ENCODE peak calls at places on chromosomes 1 and 21, in ten cellular contexts. V, M, I, U, C, Y, L, R, W and F are unnamed samples.

GRCh38 chr21:37757631-37758376 is 158.5 kb downstream of the KCNJ6 start:
- DNase-seq in V (no peak), M (no peak), I (no peak), U (no peak), C (no peak), Y (no peak), L (no peak), R (peak; percentile 32), W (no peak), F (no peak)

GRCh38 chr1:214862421-214862820 is 220.1 kb upstream of the KCNK2 start:
- DNase-seq in V (no peak), M (no peak), I (no peak), U (no peak), C (no peak), Y (no peak), L (no peak), R (peak; percentile 82), W (no peak), F (no peak)

GRCh38 chr1:73327998-73328397 is 870.0 kb downstream of the LRRIQ3 start:
- DNase-seq in V (no peak), M (no peak), I (no peak), U (no peak), C (no peak), Y (no peak), L (no peak), R (no peak), W (no peak), F (no peak)

GRCh38 chr1:32872189-32872898 is 1.6 kb upstream of the FNDC5 start:
- DNase-seq in V (peak; percentile 21), M (peak; percentile 85), I (peak; percentile 83), U (peak; percentile 31), C (peak; percentile 76), Y (peak; percentile 40), L (peak; percentile 59), R (peak; percentile 52), W (peak; percentile 72), F (no peak)

GRCh38 chr1:152141971-152142584 is 16.9 kb downstream of the RPTN start:
- DNase-seq in V (no peak), M (no peak), I (no peak), U (peak; percentile 82), C (peak; percentile 18), Y (peak; percentile 62), L (peak; percentile 13), R (peak; percentile 86), W (peak; percentile 73), F (no peak)

GRCh38 chr1:18769140-18769539 is 90.3 kb downstream of the TAS1R2 start:
- DNase-seq in V (no peak), M (no peak), I (no peak), U (no peak), C (no peak), Y (no peak), L (no peak), R (no peak), W (no peak), F (no peak)

GRCh38 chr1:63891211-63891610 is 117.4 kb downstream of the ROR1 start:
- DNase-seq in V (no peak), M (no peak), I (no peak), U (no peak), C (no peak), Y (no peak), L (no peak), R (no peak), W (no peak), F (no peak)

GRCh38 chr1:29706936-29707335 is 470.6 kb downstream of the PTPRU start:
- DNase-seq in V (no peak), M (peak; percentile 81), I (peak; percentile 34), U (no peak), C (no peak), Y (peak; percentile 8), L (no peak), R (peak; percentile 77), W (peak; percentile 94), F (no peak)

GRCh38 chr21:46190491-46191131 is 6.4 kb upstream of the SPATC1L start:
- DNase-seq in V (no peak), M (no peak), I (no peak), U (no peak), C (peak; percentile 6), Y (no peak), L (no peak), R (no peak), W (no peak), F (no peak)

GRCh38 chr1:147913362-147913761 is 10.8 kb downstream of the GJA8 start:
- DNase-seq in V (no peak), M (no peak), I (no peak), U (no peak), C (no peak), Y (no peak), L (no peak), R (no peak), W (no peak), F (no peak)

GRCh38 chr1:27428316-27429028 is 36.0 kb downstream of the GPR3 start:
- DNase-seq in V (no peak), M (peak; percentile 84), I (peak; percentile 74), U (no peak), C (no peak), Y (no peak), L (peak; percentile 50), R (no peak), W (no peak), F (no peak)

GRCh38 chr21:31092867-31093266 is 54.6 kb upstream of the KRTAP19-8 start:
- DNase-seq in V (no peak), M (no peak), I (no peak), U (no peak), C (no peak), Y (no peak), L (no peak), R (no peak), W (no peak), F (no peak)

GRCh38 chr1:6743189-6744101 is 41.8 kb upstream of the CAMTA1 start:
- DNase-seq in V (peak; percentile 21), M (no peak), I (peak; percentile 65), U (peak; percentile 54), C (no peak), Y (no peak), L (peak; percentile 37), R (peak; percentile 92), W (no peak), F (peak; percentile 66)

GRCh38 chr1:54768093-54768492 is 3.8 kb upstream of the PARS2 start:
- DNase-seq in V (no peak), M (no peak), I (no peak), U (peak; percentile 3), C (no peak), Y (no peak), L (no peak), R (peak; percentile 18), W (peak; percentile 55), F (no peak)

GRCh38 chr1:22053018-22053860 is 730 bp downstream of the CDC42 start:
- DNase-seq in V (peak; percentile 54), M (peak; percentile 83), I (peak; percentile 83), U (peak; percentile 45), C (peak; percentile 47), Y (peak; percentile 44), L (peak; percentile 74), R (peak; percentile 88), W (peak; percentile 62), F (no peak)

GRCh38 chr1:59396387-59396786 is 99.5 kb downstream of the FGGY start:
- DNase-seq in V (no peak), M (no peak), I (no peak), U (no peak), C (no peak), Y (no peak), L (no peak), R (no peak), W (no peak), F (no peak)
- H3K27ac ChIP-seq in V (no peak overlapping the region), M (no peak overlapping the region), I (peak overlapping the region; percentile 93), U (no peak overlapping the region), C (no peak overlapping the region), Y (no peak overlapping the region), L (no peak overlapping the region), R (no peak overlapping the region), W (no peak overlapping the region), F (no peak overlapping the region)

GRCh38 chr1:48760889-48761288 is 15.8 kb downstream of the BEND5 start:
- DNase-seq in V (no peak), M (no peak), I (no peak), U (no peak), C (no peak), Y (no peak), L (no peak), R (peak; percentile 28), W (no peak), F (no peak)
- H3K27ac ChIP-seq in V (no peak overlapping the region), M (no peak overlapping the region), I (no peak overlapping the region), U (no peak overlapping the region), C (no peak overlapping the region), Y (no peak overlapping the region), L (no peak overlapping the region), R (no peak overlapping the region), W (no peak overlapping the region), F (no peak overlapping the region)

GRCh38 chr1:206833741-206834140 is 31.7 kb upstream of the IL20 start:
- DNase-seq in V (no peak), M (no peak), I (no peak), U (no peak), C (no peak), Y (peak; percentile 55), L (no peak), R (no peak), W (no peak), F (no peak)

GRCh38 chr1:206834711-206835110 is 30.7 kb upstream of the IL20 start:
- DNase-seq in V (no peak), M (no peak), I (no peak), U (no peak), C (no peak), Y (no peak), L (no peak), R (peak; percentile 51), W (no peak), F (no peak)

GRCh38 chr1:206834217-206834616 is 31.2 kb upstream of the IL20 start:
- DNase-seq in V (no peak), M (no peak), I (no peak), U (no peak), C (no peak), Y (no peak), L (no peak), R (no peak), W (no peak), F (no peak)

GRCh38 chr1:206835186-206835585 is 30.2 kb upstream of the IL20 start:
- DNase-seq in V (no peak), M (no peak), I (no peak), U (no peak), C (no peak), Y (no peak), L (no peak), R (no peak), W (no peak), F (no peak)

GRCh38 chr1:206836111-206836510 is 29.3 kb upstream of the IL20 start:
- DNase-seq in V (no peak), M (no peak), I (no peak), U (no peak), C (no peak), Y (no peak), L (no peak), R (peak; percentile 33), W (no peak), F (no peak)
- H3K27ac ChIP-seq in V (no peak overlapping the region), M (no peak overlapping the region), I (no peak overlapping the region), U (no peak overlapping the region), C (no peak overlapping the region), Y (no peak overlapping the region), L (no peak overlapping the region), R (no peak overlapping the region), W (no peak overlapping the region), F (no peak overlapping the region)

DNA sequence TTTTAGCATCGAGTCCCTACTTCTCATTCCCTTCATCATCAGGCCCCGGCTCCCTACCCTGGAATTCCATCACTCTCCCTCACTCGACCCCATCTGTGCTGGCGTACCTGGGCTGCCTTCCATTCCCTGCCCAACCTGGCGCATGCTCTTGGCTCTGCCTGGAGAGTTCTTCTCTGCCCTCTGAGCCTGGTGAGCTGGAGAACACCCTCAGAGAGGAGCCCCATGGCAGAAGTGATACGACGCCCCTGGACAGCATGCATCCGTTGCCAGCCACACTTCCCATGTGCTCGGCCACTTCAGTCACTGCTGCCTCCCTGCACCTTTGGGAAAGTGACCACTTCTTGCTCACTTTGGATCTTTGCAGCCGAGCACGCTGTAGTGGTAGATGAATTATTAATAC is 30.1 kb downstream of the OLFML2B start:
- DNase-seq in V (no peak), M (no peak), I (no peak), U (no peak), C (no peak), Y (no peak), L (no peak), R (no peak), W (no peak), F (no peak)
- H3K27ac ChIP-seq in V (peak overlapping the region; percentile 77), M (no peak overlapping the region), I (no peak overlapping the region), U (no peak overlapping the region), C (no peak overlapping the region), Y (no peak overlapping the region), L (no peak overlapping the region), R (no peak overlapping the region), W (no peak overlapping the region), F (no peak overlapping the region)